ENCODE peak calls at places on chromosome 17, in eight cellular contexts. M, X, P, H, A, R, Q and K are unnamed samples.

GRCh38 chr17:56300191-56300590 is 146.9 kb downstream of the ANKFN1 start:
- DNase-seq in M (no peak), X (no peak), P (no peak), H (no peak), A (no peak), R (no peak), Q (no peak), K (no peak)

GRCh38 chr17:32283745-32284207 is 18.1 kb downstream of the RHBDL3 start:
- DNase-seq in M (no peak), X (peak; percentile 13), P (peak; percentile 44), H (no peak), A (no peak), R (no peak), Q (peak; percentile 42), K (no peak)

GRCh38 chr17:73705594-73705993 is 61.3 kb upstream of the SDK2 start:
- DNase-seq in M (no peak), X (peak; percentile 25), P (no peak), H (no peak), A (no peak), R (no peak), Q (no peak), K (no peak)

GRCh38 chr17:63758428-63758827 is 15.0 kb downstream of the CCDC47 start:
- DNase-seq in M (no peak), X (no peak), P (no peak), H (no peak), A (no peak), R (no peak), Q (no peak), K (no peak)

GRCh38 chr17:54277868-54278267 is 455.1 kb downstream of the KIF2B start:
- DNase-seq in M (no peak), X (peak; percentile 59), P (no peak), H (no peak), A (no peak), R (no peak), Q (no peak), K (no peak)

GRCh38 chr17:55930291-55930809 is 179.5 kb downstream of the PCTP start:
- DNase-seq in M (no peak), X (no peak), P (no peak), H (no peak), A (no peak), R (no peak), Q (no peak), K (no peak)

GRCh38 chr17:8153550-8153956 is 1.3 kb upstream of the PER1 start:
- DNase-seq in M (peak; percentile 87), X (peak; percentile 96), P (peak; percentile 71), H (peak; percentile 80), A (no peak), R (peak; percentile 90), Q (no peak), K (no peak)

GRCh38 chr17:81719410-81720266 is 7.6 kb downstream of the SLC25A10 start:
- DNase-seq in M (no peak), X (no peak), P (peak; percentile 51), H (no peak), A (no peak), R (no peak), Q (no peak), K (no peak)

GRCh38 chr17:80761421-80761871 is 216.8 kb downstream of the RPTOR start:
- DNase-seq in M (no peak), X (peak; percentile 82), P (peak; percentile 25), H (no peak), A (no peak), R (no peak), Q (no peak), K (no peak)

GRCh38 chr17:79104898-79105600 is 30.4 kb downstream of the ENGASE start:
- DNase-seq in M (no peak), X (no peak), P (peak; percentile 75), H (no peak), A (no peak), R (no peak), Q (no peak), K (no peak)

GRCh38 chr17:17153709-17154108 is 52.4 kb downstream of the PLD6 start:
- DNase-seq in M (no peak), X (no peak), P (no peak), H (no peak), A (no peak), R (no peak), Q (no peak), K (no peak)

GRCh38 chr17:73500414-73500999 is 143.7 kb downstream of the SDK2 start:
- DNase-seq in M (no peak), X (no peak), P (no peak), H (no peak), A (no peak), R (no peak), Q (no peak), K (no peak)

DNA sequence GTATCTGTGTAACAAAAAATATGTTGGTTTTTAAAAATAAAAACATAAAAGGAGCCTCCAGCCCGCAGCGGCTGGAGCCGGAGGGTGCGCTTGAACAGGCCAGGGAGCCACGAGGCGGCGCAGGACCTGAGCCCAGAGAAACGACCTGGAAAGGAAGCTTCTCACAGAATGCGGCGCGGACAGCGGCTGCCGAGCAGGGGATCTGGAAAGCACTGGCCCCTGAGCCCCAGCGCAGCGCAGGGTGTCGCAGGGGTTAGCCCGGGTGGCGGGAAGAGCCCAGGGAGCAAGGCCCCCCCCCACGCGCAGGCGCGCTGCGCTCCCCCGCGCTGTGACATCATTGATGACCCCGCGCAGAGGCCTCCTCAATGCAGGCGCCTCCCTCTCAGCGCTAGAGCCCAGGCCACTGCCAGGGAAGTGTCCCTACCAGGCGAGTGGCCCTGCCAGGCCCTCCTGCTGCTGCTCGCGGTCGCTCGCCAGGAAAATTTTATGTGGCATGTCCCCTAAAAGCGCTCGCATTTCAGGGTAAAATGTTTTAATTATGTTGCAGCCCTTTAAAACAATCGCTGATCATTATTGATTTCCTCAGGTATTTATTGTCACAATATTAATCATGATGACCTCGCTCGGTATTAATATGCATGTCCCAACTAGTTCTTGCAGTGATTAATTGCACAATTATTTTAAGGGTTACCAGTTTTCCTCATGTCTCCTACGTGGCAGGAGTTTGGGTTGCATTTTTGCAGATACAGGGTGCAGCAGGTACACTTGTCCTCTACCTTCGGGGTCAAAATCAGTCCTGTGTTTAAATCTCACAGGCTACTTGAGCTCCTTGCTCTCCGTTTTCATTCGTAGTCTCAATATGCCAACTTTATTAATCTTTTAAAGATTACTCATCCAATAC is 134.2 kb downstream of the USP22 start:
- DNase-seq in M (peak; percentile 92), X (peak; percentile 53), P (peak; percentile 99), H (peak; percentile 90), A (peak; percentile 83), R (peak; percentile 92), Q (peak; percentile 89), K (peak; percentile 86)
- TF ChIP-seq CTCF in M (peak; percentile 82), X (peak; percentile 77), P (peak; percentile 80), H (peak; percentile 36), A (peak; percentile 64), R (peak; percentile 46), Q (no peak), K (peak; percentile 66)

DNA sequence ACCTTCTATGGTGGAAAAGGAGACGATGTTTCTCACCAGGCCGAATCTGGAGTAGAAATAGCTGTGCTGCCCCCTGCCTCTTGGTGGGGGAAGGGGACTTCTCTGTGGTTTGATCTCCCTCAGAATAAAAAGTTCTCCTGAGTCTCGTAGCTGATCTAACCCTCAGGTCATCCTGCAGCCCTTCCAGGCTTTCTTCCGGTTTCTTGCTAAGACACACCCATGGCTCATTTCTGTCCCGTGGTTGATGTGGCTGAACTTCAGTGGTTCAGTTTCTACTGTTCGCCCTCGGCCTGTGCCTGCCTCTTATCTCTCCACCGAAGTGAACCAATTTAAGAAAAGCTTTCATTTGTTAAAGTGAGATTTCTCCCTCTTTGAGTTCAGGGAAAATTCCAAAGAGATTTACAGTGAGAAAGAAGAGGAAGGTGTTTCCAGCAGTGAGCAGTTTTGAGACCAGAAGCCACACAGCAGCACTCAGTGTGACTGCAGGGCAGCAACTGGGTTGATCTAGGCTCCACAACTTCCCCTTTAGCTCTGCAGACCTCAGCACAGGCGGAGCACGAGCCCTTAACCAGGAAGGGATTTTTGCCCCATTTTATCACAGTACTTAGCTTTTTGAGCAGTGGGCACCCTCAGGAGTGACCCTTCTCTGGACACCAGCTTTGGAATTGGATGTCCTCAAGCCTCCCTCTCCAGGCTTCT is 34.9 kb upstream of the CACNG5 start:
- DNase-seq in M (no peak), X (no peak), P (no peak), H (no peak), A (no peak), R (no peak), Q (no peak), K (no peak)
- TF ChIP-seq CTCF in M (no peak), X (no peak), P (peak; percentile 66), H (no peak), A (no peak), R (no peak), Q (no peak), K (no peak)

GRCh38 chr17:19647697-19648474 is 665 bp upstream of the ALDH3A2 start:
- DNase-seq in M (peak; percentile 72), X (peak; percentile 60), P (peak; percentile 92), H (peak; percentile 80), A (peak; percentile 45), R (peak; percentile 91), Q (peak; percentile 51), K (peak; percentile 20)

GRCh38 chr17:19648475-19649406 is at the start of gene ALDH3A2:
- DNase-seq in M (peak; percentile 97), X (peak; percentile 86), P (peak; percentile 100), H (peak; percentile 99), A (peak; percentile 98), R (peak; percentile 97), Q (peak; percentile 97), K (peak; percentile 95)

GRCh38 chr17:19644493-19645210 is 3.9 kb upstream of the ALDH3A2 start:
- DNase-seq in M (no peak), X (peak; percentile 21), P (no peak), H (no peak), A (no peak), R (no peak), Q (no peak), K (no peak)

GRCh38 chr17:19645608-19646250 is 2.8 kb upstream of the ALDH3A2 start:
- DNase-seq in M (peak; percentile 24), X (no peak), P (peak; percentile 97), H (no peak), A (no peak), R (no peak), Q (peak; percentile 24), K (no peak)

DNA sequence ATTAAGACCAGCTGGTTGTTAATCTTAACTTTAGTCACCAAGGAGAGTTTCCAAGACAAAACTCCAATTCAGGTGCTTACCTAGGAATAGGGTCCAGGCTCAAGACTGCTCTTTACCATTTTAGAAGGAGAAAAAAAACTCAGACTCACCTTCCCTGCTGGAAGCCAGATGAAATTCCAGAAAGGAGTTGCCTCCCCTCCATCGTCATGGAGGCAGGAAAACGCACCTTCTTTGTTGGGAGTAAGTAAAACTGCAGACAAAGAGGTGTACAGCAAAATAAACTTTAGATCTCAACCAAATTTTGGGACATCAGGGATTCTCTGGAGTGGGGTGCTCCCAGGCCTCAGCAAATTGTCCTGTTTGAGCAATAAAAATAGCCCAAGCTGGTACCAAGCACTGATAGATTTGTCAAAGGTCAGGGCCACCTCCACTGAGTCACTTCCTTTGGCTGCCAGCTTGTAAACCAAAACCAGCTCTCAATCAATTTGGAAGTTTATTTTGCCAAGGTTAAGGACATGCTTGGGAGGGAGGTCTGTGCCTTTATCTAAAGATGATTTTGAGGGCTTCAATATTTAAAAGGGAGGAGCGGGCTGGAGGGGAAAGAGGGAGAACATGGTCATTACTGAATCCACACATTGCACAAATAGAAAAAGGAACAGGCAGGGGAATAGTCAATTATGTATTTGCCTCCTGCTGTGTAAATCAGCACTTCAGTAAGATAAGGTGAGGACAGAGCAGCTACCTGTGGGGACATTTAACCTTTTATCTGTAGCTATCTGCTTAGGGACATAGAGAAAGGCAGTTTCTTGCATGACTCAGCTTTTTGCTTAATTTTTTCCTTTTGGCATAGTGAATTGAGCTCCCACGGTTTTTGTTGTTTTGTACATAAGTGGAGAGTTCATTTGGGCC is 1.5 kb upstream of the ALDH3A2 start:
- DNase-seq in M (no peak), X (peak; percentile 49), P (peak; percentile 88), H (no peak), A (no peak), R (no peak), Q (no peak), K (no peak)
- TF ChIP-seq CTCF in M (no peak), X (no peak), P (no peak), H (no peak), A (no peak), R (no peak), Q (no peak), K (no peak)

GRCh38 chr17:58527306-58527705 is 12.9 kb upstream of the MTMR4 start:
- DNase-seq in M (no peak), X (no peak), P (no peak), H (no peak), A (no peak), R (no peak), Q (no peak), K (no peak)
- TF ChIP-seq CTCF in M (peak; percentile 16), X (peak; percentile 21), P (peak; percentile 54), H (no peak), A (no peak), R (no peak), Q (no peak), K (peak; percentile 34)